ENCODE peak calls at places on chromosomes 2 and 18, in six cellular contexts. R, N, O, E, M and Y are unnamed samples.

GRCh38 chr2:106161938-106162814 is 31.9 kb downstream of the UXS1 start:
- DNase-seq in R (no peak), N (peak; percentile 87), O (no peak), E (no peak), M (no peak), Y (peak; percentile 86)

GRCh38 chr2:238040918-238041317 is 19.9 kb upstream of the SCLY start:
- DNase-seq in R (no peak), N (no peak), O (no peak), E (no peak), M (no peak), Y (no peak)

GRCh38 chr2:88190808-88191721 is 20.9 kb downstream of the THNSL2 start:
- DNase-seq in R (no peak), N (peak; percentile 46), O (peak; percentile 23), E (no peak), M (no peak), Y (no peak)

GRCh38 chr2:241853651-241854341 is 4.9 kb downstream of the PDCD1 start:
- DNase-seq in R (peak; percentile 82), N (peak; percentile 49), O (peak; percentile 25), E (no peak), M (peak; percentile 39), Y (peak; percentile 68)

GRCh38 chr18:477565-477964 is 22.9 kb downstream of the COLEC12 start:
- DNase-seq in R (no peak), N (peak; percentile 67), O (no peak), E (no peak), M (no peak), Y (no peak)

GRCh38 chr2:226915846-226916360 is 80.0 kb downstream of the RHBDD1 start:
- DNase-seq in R (no peak), N (no peak), O (peak; percentile 90), E (no peak), M (no peak), Y (no peak)

GRCh38 chr18:23798249-23798648 is 109.0 kb downstream of the LAMA3 start:
- DNase-seq in R (no peak), N (no peak), O (no peak), E (no peak), M (no peak), Y (no peak)

GRCh38 chr2:190407246-190407661 is 901 bp upstream of the MFSD6 start:
- DNase-seq in R (no peak), N (no peak), O (no peak), E (no peak), M (no peak), Y (no peak)

GRCh38 chr2:176704282-176704773 is 435.1 kb downstream of the MTX2 start:
- DNase-seq in R (no peak), N (no peak), O (no peak), E (no peak), M (no peak), Y (no peak)

GRCh38 chr2:217954469-217954868 is 48.3 kb downstream of the TNS1 start:
- DNase-seq in R (peak; percentile 61), N (peak; percentile 70), O (no peak), E (no peak), M (peak; percentile 61), Y (peak; percentile 65)

GRCh38 chr2:40332096-40332826 is 119.6 kb downstream of the SLC8A1 start:
- DNase-seq in R (no peak), N (peak; percentile 41), O (peak; percentile 86), E (no peak), M (no peak), Y (no peak)

GRCh38 chr2:10254373-10255188 is 48.1 kb upstream of the HPCAL1 start:
- DNase-seq in R (peak; percentile 41), N (no peak), O (peak; percentile 30), E (peak; percentile 53), M (peak; percentile 10), Y (peak; percentile 65)

GRCh38 chr18:39500320-39500719 is 1934.7 kb upstream of the CELF4 start:
- DNase-seq in R (no peak), N (no peak), O (no peak), E (no peak), M (no peak), Y (no peak)

DNA sequence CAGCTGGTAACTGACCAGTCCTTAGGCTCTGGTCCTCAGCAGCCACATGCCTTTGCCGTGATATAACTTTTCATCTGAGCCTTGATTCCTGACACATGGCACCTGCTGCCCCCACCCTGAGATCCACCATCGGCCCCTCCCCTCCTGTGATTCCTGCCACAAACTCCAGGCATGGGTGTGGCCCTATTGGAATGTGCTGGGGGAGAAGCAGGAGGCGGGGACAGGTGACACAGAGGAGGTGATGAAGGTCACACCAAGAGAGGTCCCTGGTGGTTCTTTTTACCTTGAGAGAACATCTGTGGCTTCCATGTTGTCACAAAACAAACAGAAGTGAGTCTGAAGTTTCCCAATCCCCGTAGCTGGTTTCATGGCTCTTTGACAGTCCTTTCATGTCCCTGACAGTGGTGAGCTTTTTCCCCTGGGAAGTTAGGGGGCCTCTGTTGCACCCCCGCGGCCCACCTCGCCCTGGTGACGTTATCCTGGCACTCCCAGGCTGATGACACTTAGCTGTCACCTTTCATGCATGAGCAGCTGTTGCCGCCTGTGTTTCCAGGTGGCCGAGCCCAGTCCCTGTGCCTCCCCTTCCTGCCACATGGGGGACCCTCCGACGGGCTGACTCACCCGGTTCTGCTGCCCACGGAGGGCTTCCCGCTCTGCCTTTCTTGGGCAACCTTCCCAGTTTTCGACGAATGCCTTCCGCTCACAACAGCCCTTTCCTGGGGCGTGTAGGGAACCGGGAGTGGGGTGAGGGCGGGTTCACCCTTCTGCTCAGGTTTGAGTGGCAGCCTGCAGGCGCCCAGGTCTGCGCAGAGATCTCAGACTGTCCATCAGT is 66.3 kb upstream of the GLI2 start:
- DNase-seq in R (no peak), N (peak; percentile 52), O (peak; percentile 60), E (no peak), M (no peak), Y (peak; percentile 94)
- TF ChIP-seq CTCF in R (peak; percentile 34), N (no peak), O (peak; percentile 46), E (peak; percentile 21), M (peak; percentile 44), Y (peak; percentile 14)

GRCh38 chr2:1736045-1736444 is 8.3 kb downstream of the PXDN start:
- DNase-seq in R (no peak), N (no peak), O (peak; percentile 39), E (no peak), M (no peak), Y (no peak)

GRCh38 chr2:1738646-1739302 is 5.5 kb downstream of the PXDN start:
- DNase-seq in R (no peak), N (no peak), O (no peak), E (no peak), M (no peak), Y (peak; percentile 29)

GRCh38 chr2:1739322-1739957 is 4.9 kb downstream of the PXDN start:
- DNase-seq in R (no peak), N (no peak), O (no peak), E (no peak), M (no peak), Y (no peak)

GRCh38 chr2:1738163-1738562 is 6.2 kb downstream of the PXDN start:
- DNase-seq in R (no peak), N (no peak), O (no peak), E (no peak), M (no peak), Y (no peak)

GRCh38 chr2:1736997-1737480 is 7.3 kb downstream of the PXDN start:
- DNase-seq in R (no peak), N (no peak), O (peak; percentile 95), E (no peak), M (no peak), Y (peak; percentile 48)
- H3K27ac ChIP-seq in R (no peak overlapping the region), N (no peak overlapping the region), O (peak overlapping the region; percentile 71), E (no peak overlapping the region), M (peak overlapping the region; percentile 6), Y (no peak overlapping the region)

GRCh38 chr2:198440833-198441232 is 636.4 kb downstream of the PLCL1 start:
- DNase-seq in R (no peak), N (no peak), O (no peak), E (no peak), M (no peak), Y (no peak)

GRCh38 chr2:198444800-198445287 is 640.5 kb downstream of the PLCL1 start:
- DNase-seq in R (no peak), N (no peak), O (no peak), E (no peak), M (no peak), Y (no peak)

GRCh38 chr2:198438326-198438725 is 633.9 kb downstream of the PLCL1 start:
- DNase-seq in R (no peak), N (no peak), O (no peak), E (no peak), M (no peak), Y (no peak)

GRCh38 chr2:198441246-198441645 is 636.9 kb downstream of the PLCL1 start:
- DNase-seq in R (no peak), N (no peak), O (peak; percentile 5), E (no peak), M (no peak), Y (no peak)

DNA sequence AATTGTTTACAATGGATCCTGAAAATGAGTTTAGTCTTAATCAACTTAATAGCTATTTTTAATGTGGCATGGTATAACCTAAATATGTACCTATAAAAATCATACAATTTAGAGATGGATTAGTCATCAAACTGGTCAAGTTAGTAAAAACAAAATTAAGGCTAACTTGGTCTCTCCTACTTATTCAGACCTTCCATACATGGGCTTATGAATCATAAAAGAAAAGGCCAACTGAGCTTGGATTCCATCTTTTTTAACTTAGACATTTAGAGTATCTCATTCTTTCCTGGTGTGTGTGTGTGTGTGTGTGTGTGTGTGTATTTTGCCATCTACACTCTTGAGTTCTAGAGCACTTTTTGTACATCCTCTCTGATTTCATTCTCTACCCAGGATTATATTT is 637.5 kb downstream of the PLCL1 start:
- DNase-seq in R (no peak), N (no peak), O (peak; percentile 28), E (no peak), M (no peak), Y (no peak)
- TF ChIP-seq CTCF in R (no peak), N (no peak), O (no peak), E (no peak), M (no peak), Y (no peak)

GRCh38 chr2:54122939-54123338 is 7.5 kb downstream of the ACYP2 start:
- DNase-seq in R (no peak), N (no peak), O (peak; percentile 80), E (no peak), M (no peak), Y (no peak)
- H3K27ac ChIP-seq in R (peak overlapping the region; percentile 63), N (no peak overlapping the region), O (no peak overlapping the region), E (peak overlapping the region; percentile 86), M (peak overlapping the region; percentile 87), Y (no peak overlapping the region)